ENCODE peak calls at places on chromosome 5, in ten cellular contexts. P is CD8-positive, alpha-beta T cell; G is tibial nerve; Z is vagina; R is left ventricle myocardium inferior; O is Peyer's patch; F is upper lobe of right lung; J is psoas muscle; B is H1; T is kidney. X is an unnamed sample.

GRCh38 chr5:31186672-31187267 is 6.7 kb upstream of the CDH6 start:
- DNase-seq in P (no peak), G (no peak), Z (no peak), R (no peak), O (no peak), F (no peak), J (no peak), B (no peak), T (no peak), X (no peak)

GRCh38 chr5:44845777-44846176 is 37.0 kb downstream of the MRPS30 start:
- DNase-seq in P (no peak), G (no peak), Z (no peak), R (no peak), O (no peak), F (no peak), J (no peak), B (no peak), T (no peak), X (no peak)

GRCh38 chr5:109571785-109572184 is 117.9 kb upstream of the MAN2A1 start:
- DNase-seq in P (no peak), G (no peak), Z (no peak), R (no peak), O (no peak), F (no peak), J (no peak), B (no peak), T (no peak), X (no peak)

GRCh38 chr5:89255845-89256463 is 373.0 kb upstream of the MEF2C start:
- DNase-seq in P (no peak), G (no peak), Z (no peak), R (no peak), O (no peak), F (no peak), J (no peak), B (no peak), T (no peak), X (no peak)

GRCh38 chr5:177183766-177184165 is 50.2 kb downstream of the NSD1 start:
- DNase-seq in P (no peak), G (no peak), Z (no peak), R (no peak), O (no peak), F (no peak), J (no peak), B (no peak), T (no peak), X (no peak)

GRCh38 chr5:1962619-1963355 is 80.1 kb upstream of the IRX4 start:
- DNase-seq in P (peak; percentile 2), G (no peak), Z (peak; percentile 55), R (no peak), O (no peak), F (no peak), J (no peak), B (no peak), T (no peak), X (no peak)

GRCh38 chr5:15835514-15835913 is 335.5 kb downstream of the FBXL7 start:
- DNase-seq in P (no peak), G (no peak), Z (no peak), R (no peak), O (no peak), F (no peak), J (no peak), B (no peak), T (no peak), X (no peak)

GRCh38 chr5:143707797-143708196 is 104.2 kb upstream of the HMHB1 start:
- DNase-seq in P (no peak), G (no peak), Z (no peak), R (no peak), O (no peak), F (no peak), J (no peak), B (no peak), T (no peak), X (no peak)

GRCh38 chr5:172758077-172758835 is 12.7 kb downstream of the DUSP1 start:
- DNase-seq in P (no peak), G (no peak), Z (no peak), R (no peak), O (no peak), F (peak; percentile 25), J (no peak), B (no peak), T (no peak), X (no peak)

GRCh38 chr5:120405923-120406322 is 58.2 kb upstream of the PRR16 start:
- DNase-seq in P (no peak), G (no peak), Z (no peak), R (no peak), O (no peak), F (no peak), J (no peak), B (no peak), T (no peak), X (no peak)

GRCh38 chr5:154630410-154630809 is 124.8 kb upstream of the LARP1 start:
- DNase-seq in P (no peak), G (no peak), Z (no peak), R (no peak), O (no peak), F (no peak), J (no peak), B (no peak), T (no peak), X (no peak)
- H3K27ac ChIP-seq in P (no peak overlapping the region), G (no peak overlapping the region), Z (no peak overlapping the region), R (no peak overlapping the region), O (no peak overlapping the region), F (no peak overlapping the region), J (no peak overlapping the region), B (no peak overlapping the region), T (no peak overlapping the region), X (no peak overlapping the region)

DNA sequence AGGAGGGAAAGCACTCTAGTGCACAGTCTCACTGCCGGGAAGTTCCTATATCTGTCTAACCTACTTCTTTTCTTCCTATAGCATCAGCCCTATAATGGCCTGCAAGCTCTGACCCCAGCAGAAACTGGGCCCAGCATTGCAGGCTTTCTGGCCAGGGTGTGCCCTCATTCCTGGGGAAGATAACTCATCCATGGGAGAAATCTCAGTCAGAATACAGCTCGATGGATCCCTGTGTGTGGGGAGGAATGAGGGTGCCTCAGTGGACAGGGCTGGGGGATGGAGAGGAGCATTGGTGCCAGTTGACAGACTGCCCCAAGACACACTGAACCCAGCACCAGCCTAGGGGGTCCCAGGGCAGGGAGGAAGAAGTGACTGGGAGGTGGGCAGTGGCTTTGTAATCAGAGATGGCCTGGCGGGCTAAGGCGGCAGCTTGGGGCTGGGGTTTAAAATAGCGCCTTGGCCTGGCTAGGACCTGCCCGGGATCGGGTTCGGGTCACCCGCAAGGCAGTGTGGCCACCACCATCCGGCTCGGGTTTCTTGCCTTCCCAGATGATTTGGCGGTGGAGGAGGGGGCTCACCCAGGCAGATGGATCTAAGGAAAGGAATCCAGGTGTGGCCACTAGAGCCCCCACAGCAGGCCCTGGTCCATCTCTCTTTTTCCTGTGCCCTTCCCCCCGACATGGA is 7.6 kb upstream of the CXXC5 start:
- DNase-seq in P (no peak), G (no peak), Z (no peak), R (no peak), O (peak; percentile 31), F (no peak), J (peak; percentile 56), B (peak; percentile 58), T (peak; percentile 57), X (peak; percentile 19)
- H3K4me1 ChIP-seq in P (peaks cover 36% of the 10 kb centered on the region), G (peaks cover 77% of the 10 kb centered on the region), Z (peaks cover 66% of the 10 kb centered on the region), R (peaks cover 56% of the 10 kb centered on the region), O (peaks cover 28% of the 10 kb centered on the region), F (peaks cover 37% of the 10 kb centered on the region), J (peaks cover 67% of the 10 kb centered on the region), B (peaks cover 53% of the 10 kb centered on the region), T (peaks cover 72% of the 10 kb centered on the region), X (peaks cover 26% of the 10 kb centered on the region)

DNA sequence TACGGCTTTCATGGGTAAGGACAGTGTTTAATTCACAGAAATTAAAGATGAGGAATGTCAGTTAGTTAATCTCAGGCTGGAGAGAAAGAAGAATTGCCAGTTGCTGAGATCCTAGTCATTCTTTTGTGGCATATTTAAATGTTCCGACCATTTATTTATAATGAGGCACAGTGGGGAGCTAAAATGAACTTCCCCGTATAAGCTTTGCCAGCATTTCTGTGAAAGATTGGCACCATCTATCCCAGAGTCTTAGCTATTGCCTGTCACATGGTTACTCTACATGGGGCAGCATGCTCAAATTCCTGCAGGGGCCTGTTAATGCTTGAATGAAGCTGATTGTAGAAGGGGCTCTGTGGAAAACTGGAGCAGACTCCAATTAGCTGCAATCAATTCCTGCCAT is 314.1 kb downstream of the PRELID2 start:
- DNase-seq in P (no peak), G (no peak), Z (no peak), R (no peak), O (no peak), F (no peak), J (no peak), B (no peak), T (no peak), X (no peak)
- TF ChIP-seq CTCF in P (no peak), G (no peak), Z (no peak), R (no peak), O (no peak), F (no peak), J (no peak), B (no peak), T (no peak), X (no peak)

GRCh38 chr5:140239939-140240700 is 62.8 kb downstream of the PFDN1 start:
- DNase-seq in P (peak; percentile 60), G (no peak), Z (no peak), R (peak; percentile 61), O (peak; percentile 72), F (peak; percentile 78), J (peak; percentile 64), B (peak; percentile 86), T (no peak), X (peak; percentile 70)

GRCh38 chr5:140239461-140239860 is 63.4 kb downstream of the PFDN1 start:
- DNase-seq in P (no peak), G (no peak), Z (no peak), R (no peak), O (no peak), F (no peak), J (no peak), B (no peak), T (no peak), X (no peak)

GRCh38 chr5:140242099-140242498 is 60.8 kb downstream of the PFDN1 start:
- DNase-seq in P (no peak), G (no peak), Z (no peak), R (no peak), O (no peak), F (no peak), J (no peak), B (peak; percentile 65), T (no peak), X (no peak)

GRCh38 chr5:140242890-140243585 is 59.9 kb downstream of the PFDN1 start:
- DNase-seq in P (no peak), G (no peak), Z (no peak), R (peak; percentile 38), O (no peak), F (no peak), J (no peak), B (no peak), T (no peak), X (no peak)

DNA sequence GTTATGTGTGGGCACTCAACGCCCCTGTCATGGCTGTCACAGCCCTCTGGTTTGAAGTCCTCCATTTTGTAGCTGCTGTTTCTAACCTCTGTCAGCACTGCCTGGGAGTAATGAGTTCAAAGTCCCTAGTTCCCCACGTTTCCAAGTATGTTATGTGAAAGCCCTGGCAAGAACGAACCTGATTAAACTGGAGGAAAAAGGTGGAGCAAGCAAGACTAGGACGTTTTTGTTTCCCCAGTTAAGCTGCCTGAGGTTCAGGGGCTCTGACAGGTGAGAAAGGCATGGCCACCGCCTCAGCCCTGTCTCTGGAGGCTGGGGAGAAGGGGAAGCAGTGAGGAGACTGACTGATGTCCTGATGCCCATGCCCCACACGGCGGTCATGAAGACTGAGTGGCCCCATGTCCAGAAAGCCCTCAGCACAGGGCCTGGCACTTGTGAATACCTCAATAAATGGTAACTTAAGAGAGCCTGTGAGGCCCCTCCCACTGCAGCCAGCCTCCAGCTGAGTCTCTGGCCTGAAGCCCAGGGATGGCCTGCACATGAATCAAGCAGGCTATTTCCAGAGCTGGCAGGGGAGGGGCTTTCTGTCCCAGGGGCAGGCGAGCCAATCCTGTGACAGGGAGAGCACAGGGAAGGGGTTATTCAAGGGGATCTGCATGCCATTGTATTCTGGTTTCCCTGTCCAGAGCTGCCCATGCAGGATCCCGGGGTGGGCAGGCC is 61.8 kb downstream of the PFDN1 start:
- DNase-seq in P (no peak), G (peak; percentile 69), Z (no peak), R (peak; percentile 92), O (peak; percentile 81), F (peak; percentile 80), J (peak; percentile 93), B (peak; percentile 57), T (peak; percentile 97), X (peak; percentile 92)
- H3K27ac ChIP-seq in P (no peak overlapping the region), G (peak overlapping the region; percentile 53), Z (peak overlapping the region; percentile 63), R (peak overlapping the region; percentile 92), O (peak overlapping the region; percentile 74), F (no peak overlapping the region), J (peak overlapping the region; percentile 88), B (peak overlapping the region; percentile 13), T (peak overlapping the region; percentile 78), X (peak overlapping the region; percentile 79)